ENCODE peak calls at places on chromosome 6, in nine cellular contexts. P, Q, M, B, S, K, T, O and J are unnamed samples.

GRCh38 chr6:15249371-15250019 is 3.6 kb downstream of the JARID2 start:
- DNase-seq in B (no peak), O (no peak), M (no peak), K (no peak), T (no peak), Q (no peak), P (no peak), S (no peak), J (no peak)

GRCh38 chr6:48318670-48319069 is 207.7 kb upstream of the PTCHD4 start:
- DNase-seq in B (no peak), K (no peak), Q (no peak), P (peak; percentile 78), M (no peak), T (no peak), O (no peak), S (no peak), J (no peak)

GRCh38 chr6:28105286-28105685 is 19.1 kb upstream of the ZSCAN16 start:
- DNase-seq in S (no peak), P (no peak), K (no peak), Q (no peak), O (no peak), T (no peak), B (no peak), M (no peak), J (no peak)

GRCh38 chr6:16163066-16163465 is 34.2 kb downstream of the MYLIP start:
- DNase-seq in T (no peak), B (no peak), O (no peak), K (no peak), M (no peak), Q (no peak), S (no peak), P (no peak), J (no peak)

GRCh38 chr6:13116155-13116554 is 212.2 kb downstream of the TBC1D7 start:
- DNase-seq in P (no peak), K (no peak), Q (no peak), S (no peak), T (no peak), O (no peak), B (no peak), M (no peak), J (no peak)

GRCh38 chr6:125927761-125928160 is 28.8 kb upstream of the HINT3 start:
- DNase-seq in O (no peak), M (no peak), P (no peak), S (no peak), B (no peak), Q (no peak), T (no peak), K (no peak), J (no peak)

GRCh38 chr6:47944846-47945245 is 163.0 kb downstream of the OPN5 start:
- DNase-seq in Q (no peak), K (no peak), O (no peak), P (no peak), T (no peak), B (no peak), M (no peak), S (no peak), J (no peak)

GRCh38 chr6:156698239-156699016 is 78.8 kb upstream of the ARID1B start:
- DNase-seq in K (no peak), S (no peak), B (no peak), P (no peak), Q (no peak), T (no peak), M (no peak), O (peak; percentile 56), J (no peak)

DNA sequence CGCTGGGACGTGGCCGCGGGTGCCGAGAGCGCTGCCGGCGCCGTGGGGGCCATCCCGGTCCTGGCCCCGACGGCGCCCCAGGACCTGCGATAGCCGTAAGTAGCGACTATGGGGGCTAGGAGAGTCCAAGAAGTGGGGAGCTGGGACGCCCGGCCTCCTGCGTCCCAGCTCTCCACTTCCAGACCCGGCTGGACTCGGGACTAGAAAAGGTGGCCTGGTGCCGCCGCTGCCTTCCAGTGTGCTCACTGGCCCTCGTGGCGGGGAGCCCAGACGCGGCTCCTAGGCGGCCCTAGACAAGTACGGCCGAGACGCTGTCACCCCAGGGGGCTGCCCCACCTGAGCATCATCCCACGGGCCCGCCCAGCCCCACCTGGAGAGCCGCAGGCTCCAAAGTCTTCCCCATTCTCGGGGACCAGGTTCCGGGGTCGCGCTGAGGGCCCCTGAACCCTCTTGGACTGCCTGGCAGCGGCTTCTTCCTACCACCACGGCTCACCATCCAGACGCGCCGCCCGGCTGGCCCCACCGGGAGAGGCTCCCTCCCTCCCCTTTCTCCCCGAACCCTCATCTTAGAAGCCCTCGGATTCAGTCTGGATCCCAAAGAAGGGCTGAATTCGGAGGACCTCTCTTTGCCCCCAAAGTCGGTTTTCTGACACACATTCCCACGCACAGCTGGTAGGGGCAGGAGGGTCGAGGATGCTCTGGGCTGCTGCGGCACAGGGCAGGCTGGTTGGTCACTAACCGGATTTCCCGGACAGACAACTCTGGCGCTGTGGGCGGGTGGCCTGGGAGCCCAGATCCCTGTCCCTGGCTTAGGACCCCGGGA is 878 bp upstream of the MDFI start:
- DNase-seq in M (no peak), O (no peak), K (no peak), T (no peak), Q (no peak), S (peak; percentile 41), P (no peak), B (no peak), J (no peak)
- H3K27ac ChIP-seq in M (peak overlapping the region; percentile 94), O (no peak overlapping the region), K (no peak overlapping the region), T (peak overlapping the region; percentile 56), Q (no peak overlapping the region), S (no peak overlapping the region), P (no peak overlapping the region), B (no peak overlapping the region), J (peak overlapping the region; percentile 94)

DNA sequence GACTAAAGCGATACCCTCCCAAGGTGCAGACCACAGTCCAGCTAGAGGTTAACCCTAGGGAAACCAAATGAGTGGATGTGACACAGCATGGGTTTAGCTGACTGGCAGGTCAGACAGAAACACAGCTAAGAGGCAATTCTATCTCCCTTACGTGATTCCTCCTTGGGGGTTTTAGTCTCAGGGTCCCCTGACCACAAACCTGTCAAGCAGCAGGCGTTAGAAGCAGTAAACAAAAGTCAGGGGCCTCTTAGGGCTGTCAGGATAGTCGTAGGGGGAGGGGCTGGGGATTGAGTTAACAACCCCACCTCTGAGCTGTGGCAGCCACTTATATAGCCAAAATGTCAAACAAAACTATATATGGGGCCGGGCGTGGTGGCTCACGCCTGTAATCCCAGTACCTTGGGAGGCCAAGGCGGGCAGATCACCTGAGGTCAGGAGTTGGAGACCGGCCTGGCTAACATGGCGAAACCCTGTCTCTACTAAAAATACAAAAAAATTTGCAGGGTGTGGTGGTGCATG is 13.6 kb downstream of the KCNK5 start:
- DNase-seq in K (no peak), P (no peak), B (no peak), M (no peak), Q (no peak), S (no peak), O (peak; percentile 47), T (no peak), J (no peak)
- H3K27ac ChIP-seq in K (no peak overlapping the region), P (no peak overlapping the region), B (no peak overlapping the region), M (no peak overlapping the region), Q (no peak overlapping the region), S (peak overlapping the region; percentile 64), O (peak overlapping the region; percentile 11), T (no peak overlapping the region), J (no peak overlapping the region)

DNA sequence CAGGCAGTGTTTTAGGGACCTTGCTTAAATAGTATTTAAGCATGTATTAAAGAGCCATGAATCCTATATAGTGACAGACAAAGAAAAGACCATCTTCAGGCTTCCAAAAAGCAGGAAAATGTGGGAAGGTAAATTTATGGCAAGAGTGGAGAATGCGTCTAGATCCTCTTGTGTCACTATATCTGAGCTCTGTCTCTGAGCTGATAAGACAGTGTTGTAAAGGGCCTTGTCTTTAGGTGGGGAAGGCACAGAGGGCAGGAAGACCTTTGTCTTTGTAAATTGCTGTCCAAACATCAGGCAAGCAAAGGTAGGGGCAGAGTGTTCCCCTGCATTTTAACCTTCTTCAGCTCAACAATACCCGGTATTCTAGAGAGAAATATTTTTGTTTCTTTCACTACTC is 33.8 kb upstream of the MBOAT1 start:
- DNase-seq in K (no peak), M (no peak), S (no peak), T (no peak), O (no peak), Q (no peak), P (no peak), B (no peak), J (no peak)
- H3K27ac ChIP-seq in K (no peak overlapping the region), M (no peak overlapping the region), S (no peak overlapping the region), T (no peak overlapping the region), O (peak overlapping the region; percentile 25), Q (no peak overlapping the region), P (no peak overlapping the region), B (no peak overlapping the region), J (no peak overlapping the region)

GRCh38 chr6:52373294-52373693 is 11.3 kb downstream of the PAQR8 start:
- DNase-seq in B (no peak), P (no peak), T (no peak), S (no peak), K (no peak), Q (no peak), O (no peak), M (no peak), J (no peak)
- H3K27ac ChIP-seq in B (no peak overlapping the region), P (no peak overlapping the region), T (no peak overlapping the region), S (no peak overlapping the region), K (no peak overlapping the region), Q (no peak overlapping the region), O (no peak overlapping the region), M (no peak overlapping the region), J (no peak overlapping the region)

DNA sequence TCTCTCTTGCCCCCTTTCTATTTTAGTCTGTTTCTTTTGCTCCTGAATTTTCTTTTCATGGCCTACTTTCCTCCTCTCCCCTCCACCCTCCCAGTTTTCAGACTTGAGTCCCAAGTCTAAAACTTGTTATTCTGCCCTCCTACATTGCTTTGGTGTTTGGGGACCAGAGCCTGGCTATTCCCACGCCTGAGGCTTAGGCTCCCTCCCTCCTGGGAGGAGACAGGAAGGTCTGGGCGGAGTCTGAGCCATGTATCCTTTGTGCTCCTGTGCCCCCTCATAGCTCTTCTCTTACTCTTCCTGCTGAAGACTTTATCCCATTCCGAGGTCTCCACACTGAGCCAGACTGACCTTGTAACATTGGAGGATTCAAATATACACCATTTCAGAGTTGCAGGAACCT is 69.5 kb downstream of the DAAM2 start:
- DNase-seq in M (no peak), T (peak; percentile 37), O (no peak), K (no peak), Q (no peak), S (no peak), P (no peak), B (no peak), J (no peak)
- H3K27ac ChIP-seq in M (no peak overlapping the region), T (no peak overlapping the region), O (no peak overlapping the region), K (no peak overlapping the region), Q (no peak overlapping the region), S (no peak overlapping the region), P (no peak overlapping the region), B (peak overlapping the region; percentile 45), J (no peak overlapping the region)